ENCODE peak calls at places on chromosomes 7 and 10, in eight cellular contexts. T is fibroblast of lung; R is OCI-LY7; U is left ventricle myocardium inferior; S is mammary epithelial cell; A is ovary; P is cardiac muscle cell; I is CD8-positive, alpha-beta memory T cell. E is an unnamed sample.

GRCh38 chr7:1884583-1885350 is 214.7 kb downstream of the ELFN1 start:
- DNase-seq in S (peak; percentile 9), R (no peak), I (no peak), A (no peak), P (no peak), U (no peak), T (no peak), E (no peak)

GRCh38 chr10:71613303-71613777 is 106.2 kb downstream of the C10orf105 start:
- DNase-seq in U (no peak), A (no peak), T (peak; percentile 19), P (no peak), I (no peak), S (peak; percentile 21), R (no peak), E (no peak)

GRCh38 chr7:144391014-144391413 is 12.5 kb downstream of the NOBOX start:
- DNase-seq in U (no peak), P (no peak), R (no peak), S (no peak), A (no peak), T (no peak), I (no peak), E (no peak)

GRCh38 chr7:99741438-99741795 is 6.4 kb upstream of the CYP3A7 start:
- DNase-seq in R (no peak), A (no peak), P (no peak), U (no peak), T (no peak), I (no peak), S (no peak), E (no peak)

GRCh38 chr10:68334672-68335467 is 2.1 kb upstream of the PBLD start:
- DNase-seq in A (no peak), R (no peak), S (no peak), I (no peak), P (no peak), T (no peak), U (no peak), E (no peak)

GRCh38 chr7:31058122-31058521 is 6.0 kb downstream of the ADCYAP1R1 start:
- DNase-seq in T (no peak), S (peak; percentile 20), A (no peak), R (no peak), U (no peak), P (no peak), I (no peak), E (no peak)

GRCh38 chr7:30922596-30922995 is 10.9 kb downstream of the AQP1 start:
- DNase-seq in S (no peak), U (peak; percentile 12), R (no peak), I (no peak), A (peak; percentile 6), P (no peak), T (no peak), E (no peak)

GRCh38 chr7:15209385-15209784 is 306.8 kb upstream of the DGKB start:
- DNase-seq in T (no peak), P (peak; percentile 1), I (no peak), R (no peak), U (no peak), S (no peak), A (no peak), E (no peak)

GRCh38 chr10:75379817-75380216 is 21.7 kb downstream of the ZNF503 start:
- DNase-seq in U (no peak), S (no peak), P (no peak), T (no peak), A (no peak), R (no peak), I (no peak), E (no peak)

GRCh38 chr7:30027065-30027456 is 559 bp upstream of the FKBP14 start:
- DNase-seq in S (peak; percentile 77), U (no peak), P (no peak), R (peak; percentile 61), I (peak; percentile 1), T (no peak), A (no peak), E (peak; percentile 69)

GRCh38 chr10:49837096-49837495 is 75.0 kb upstream of the OGDHL start:
- DNase-seq in P (no peak), T (peak; percentile 14), S (no peak), A (no peak), U (no peak), R (no peak), I (no peak), E (no peak)

GRCh38 chr10:88851706-88852105 is at the start of gene ANKRD22:
- DNase-seq in I (no peak), T (peak; percentile 61), U (no peak), S (peak; percentile 99), R (no peak), P (no peak), A (no peak), E (no peak)

GRCh38 chr10:130137077-130137448 is 872 bp downstream of the GLRX3 start:
- DNase-seq in U (no peak), I (no peak), A (no peak), R (no peak), T (peak; percentile 24), S (peak; percentile 42), P (peak; percentile 35), E (no peak)

GRCh38 chr7:116197355-116197754 is 13.0 kb upstream of the TES start:
- DNase-seq in S (no peak), T (peak; percentile 59), U (no peak), I (no peak), A (no peak), P (no peak), R (no peak), E (no peak)

GRCh38 chr7:9083837-9084236 is 650.4 kb downstream of the NXPH1 start:
- DNase-seq in A (no peak), R (no peak), U (no peak), P (peak; percentile 16), T (no peak), I (no peak), S (no peak), E (no peak)

GRCh38 chr7:128734777-128735342 is 4.3 kb upstream of the CALU start:
- DNase-seq in I (no peak), R (no peak), U (no peak), S (no peak), T (no peak), A (no peak), P (no peak), E (no peak)

GRCh38 chr7:134856141-134856540 is 76.7 kb downstream of the CALD1 start:
- DNase-seq in P (no peak), A (no peak), I (no peak), U (no peak), S (no peak), T (no peak), R (no peak), E (no peak)

GRCh38 chr7:43645699-43646226 is 62.9 kb downstream of the STK17A start:
- DNase-seq in A (no peak), S (no peak), U (no peak), I (no peak), T (no peak), R (peak; percentile 30), P (no peak), E (no peak)
- H3K27ac ChIP-seq in A (peak overlapping the region; percentile 75), S (peak overlapping the region; percentile 46), U (peak overlapping the region; percentile 93), I (peak overlapping the region; percentile 17), T (peak overlapping the region; percentile 99), R (peak overlapping the region; percentile 97), P (peak overlapping the region; percentile 86), E (peak overlapping the region; percentile 70)

DNA sequence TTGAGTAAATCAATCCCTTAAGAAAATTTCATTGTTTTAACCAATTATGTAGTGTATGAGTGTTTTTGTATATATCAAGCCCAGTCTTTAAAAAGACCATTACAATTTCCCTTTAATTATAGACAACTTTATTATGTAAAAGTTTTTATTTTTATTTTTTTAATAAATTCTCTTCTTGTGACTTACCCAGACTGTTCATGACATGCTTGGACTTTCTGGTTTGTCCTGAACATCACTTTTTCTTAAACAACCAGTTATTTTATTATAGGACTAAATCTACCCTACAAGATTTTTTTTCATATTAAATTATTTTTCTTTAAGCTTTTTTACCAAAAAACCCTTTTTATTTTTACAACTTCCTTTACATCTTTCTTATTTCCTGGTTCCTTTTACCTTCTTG is 410.4 kb downstream of the ATRNL1 start:
- DNase-seq in R (peak; percentile 16), P (no peak), T (no peak), I (no peak), U (no peak), S (no peak), A (no peak), E (no peak)
- H3K9me3 ChIP-seq in R (peaks cover 10% of the 10 kb centered on the region), P (no peaks in the 10 kb centered on the region), T (no peaks in the 10 kb centered on the region), I (no peaks in the 10 kb centered on the region), U (peaks cover 43% of the 10 kb centered on the region), S (no peaks in the 10 kb centered on the region), A (no peaks in the 10 kb centered on the region), E (no peaks in the 10 kb centered on the region)

GRCh38 chr7:92765725-92766124 is 70.6 kb downstream of the CDK6 start:
- DNase-seq in I (no peak), T (peak; percentile 73), R (no peak), U (no peak), P (no peak), A (no peak), S (peak; percentile 83), E (no peak)

GRCh38 chr7:92767427-92767826 is 68.9 kb downstream of the CDK6 start:
- DNase-seq in I (no peak), S (peak; percentile 35), U (no peak), A (no peak), P (no peak), R (no peak), T (peak; percentile 31), E (no peak)

GRCh38 chr7:92763636-92764423 is 72.5 kb downstream of the CDK6 start:
- DNase-seq in R (no peak), T (peak; percentile 51), A (no peak), P (no peak), S (peak; percentile 97), U (no peak), I (no peak), E (no peak)

GRCh38 chr7:92768501-92769360 is 67.6 kb downstream of the CDK6 start:
- DNase-seq in I (no peak), S (peak; percentile 71), A (no peak), U (no peak), P (no peak), T (no peak), R (peak; percentile 4), E (no peak)

DNA sequence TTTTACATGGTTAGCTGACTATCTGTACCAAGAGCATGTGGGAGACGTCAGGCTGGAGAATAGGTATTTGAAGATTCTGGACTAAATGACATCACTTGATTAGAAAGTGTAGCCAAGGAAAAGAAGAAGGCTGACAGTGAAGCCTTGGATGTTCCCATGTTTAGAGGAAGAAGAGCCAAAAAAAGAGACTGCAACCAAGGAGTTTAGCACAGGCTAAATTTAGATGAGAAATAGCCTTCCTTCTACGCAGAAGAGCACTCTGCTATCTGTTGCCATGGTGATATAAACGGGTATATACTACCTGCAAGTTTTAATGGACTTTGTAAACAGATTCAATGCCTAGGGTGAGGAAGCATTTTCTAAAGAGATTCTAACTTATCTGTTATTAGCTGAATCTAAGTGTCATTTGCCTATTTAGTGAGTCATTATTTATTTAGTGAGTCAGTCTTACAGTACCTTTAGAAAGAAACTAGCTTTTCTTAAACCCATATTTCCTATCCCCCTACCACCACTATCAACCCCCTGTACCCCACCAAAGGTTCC is 69.8 kb downstream of the CDK6 start:
- DNase-seq in I (no peak), T (peak; percentile 39), S (peak; percentile 50), R (no peak), U (no peak), P (peak; percentile 36), A (no peak), E (no peak)
- H3K27ac ChIP-seq in I (no peak overlapping the region), T (peak overlapping the region; percentile 77), S (peak overlapping the region; percentile 96), R (no peak overlapping the region), U (peak overlapping the region; percentile 37), P (peak overlapping the region; percentile 81), A (no peak overlapping the region), E (no peak overlapping the region)

DNA sequence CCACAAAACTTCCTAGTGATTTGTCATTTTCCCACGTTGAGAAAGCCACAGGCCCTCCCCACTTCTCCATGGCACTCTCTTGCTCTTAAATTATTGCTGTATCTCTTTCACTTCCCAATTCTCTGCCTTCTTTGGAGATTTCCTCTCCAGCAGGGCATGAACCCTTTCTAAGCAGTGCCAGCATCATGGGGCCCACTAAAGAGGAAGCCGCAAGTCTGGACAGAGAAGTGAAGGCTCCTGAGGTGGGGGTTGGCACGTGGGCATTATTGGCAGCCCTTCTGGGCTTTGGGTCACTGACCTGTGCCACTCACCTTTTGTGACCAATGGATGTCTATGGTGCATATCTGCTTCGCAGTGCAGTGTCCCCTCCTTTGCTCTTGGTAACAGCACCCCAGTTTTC is 97.7 kb upstream of the TCF7L2 start:
- DNase-seq in U (no peak), P (no peak), S (no peak), R (no peak), A (no peak), T (no peak), I (no peak), E (no peak)
- H3K9me3 ChIP-seq in U (peaks cover 18% of the 10 kb centered on the region), P (no peaks in the 10 kb centered on the region), S (peaks cover 3% of the 10 kb centered on the region), R (no peaks in the 10 kb centered on the region), A (no peaks in the 10 kb centered on the region), T (no peaks in the 10 kb centered on the region), I (no peaks in the 10 kb centered on the region), E (no peaks in the 10 kb centered on the region)